ENCODE peak calls at places on chromosomes 5 and 9, in four cellular contexts. V is Calu3; M is A172; N is stimulated activated CD8-positive, alpha-beta memory T cell treated with anti-CD3 and anti-CD28 coated beads, Interleukin-2, amount 100 ng/mL, for 1 hour. I is an unnamed sample.

GRCh38 chr5:42949348-42950090 is 90.6 kb downstream of the ANXA2R start:
- DNase-seq in V (no peak), M (peak), N (peak), I (no peak)

GRCh38 chr9:9914174-9914573 is 698.6 kb downstream of the PTPRD start:
- DNase-seq in V (no peak), M (no peak), N (no peak), I (no peak)

GRCh38 chr5:124652514-124652819 is 94.0 kb downstream of the ZNF608 start:
- DNase-seq in V (no peak), M (no peak), N (no peak), I (no peak)

GRCh38 chr5:139814191-139814601 is 18.6 kb downstream of the PSD2 start:
- DNase-seq in V (no peak), M (no peak), N (no peak), I (no peak)

GRCh38 chr5:13251623-13252367 is 692.7 kb downstream of the DNAH5 start:
- DNase-seq in V (no peak), M (peak), N (no peak), I (no peak)

GRCh38 chr5:135015942-135016341 is 18.1 kb downstream of the PITX1 start:
- DNase-seq in V (no peak), M (no peak), N (no peak), I (no peak)

GRCh38 chr9:68530618-68531017 is 10.1 kb downstream of the TMEM252 start:
- DNase-seq in V (peak), M (no peak), N (no peak), I (no peak)

GRCh38 chr5:54533541-54534179 is 16.1 kb downstream of the SNX18 start:
- DNase-seq in V (no peak), M (no peak), N (no peak), I (no peak)

GRCh38 chr9:95133351-95133724 is 184.2 kb downstream of the FANCC start:
- DNase-seq in V (no peak), M (no peak), N (no peak), I (no peak)

GRCh38 chr9:2385746-2386145 is 235.8 kb upstream of the VLDLR start:
- DNase-seq in V (no peak), M (no peak), N (no peak), I (no peak)

GRCh38 chr9:82920154-82920553 is 142.8 kb downstream of the RASEF start:
- DNase-seq in V (no peak), M (no peak), N (no peak), I (no peak)

GRCh38 chr5:170632985-170633234 is 129.1 kb downstream of the KCNIP1 start:
- DNase-seq in V (peak), M (no peak), N (peak), I (no peak)

GRCh38 chr5:136084698-136085097 is 47.9 kb upstream of the SMAD5 start:
- DNase-seq in V (no peak), M (no peak), N (no peak), I (peak)

GRCh38 chr9:98007251-98007928 is 24.2 kb downstream of the ANP32B start:
- DNase-seq in V (no peak), M (no peak), N (no peak), I (no peak)

GRCh38 chr5:95113489-95113888 is 171.4 kb downstream of the MCTP1 start:
- DNase-seq in V (no peak), M (peak), N (no peak), I (no peak)

GRCh38 chr5:154830596-154830995 is 19.8 kb downstream of the FAXDC2 start:
- DNase-seq in V (no peak), M (no peak), N (no peak), I (no peak)

GRCh38 chr5:68562308-68562707 is 346.8 kb downstream of the PIK3R1 start:
- DNase-seq in V (no peak), M (no peak), N (no peak), I (peak)

GRCh38 chr5:143564417-143564816 is 160.9 kb upstream of the NR3C1 start:
- DNase-seq in V (no peak), M (no peak), N (no peak), I (no peak)

GRCh38 chr9:69176446-69177135 is 2.5 kb downstream of the TJP2 start:
- DNase-seq in V (no peak), M (no peak), N (no peak), I (no peak)

GRCh38 chr5:108564441-108564840 is 182.5 kb upstream of the FBXL17 start:
- DNase-seq in V (no peak), M (no peak), N (no peak), I (no peak)

GRCh38 chr5:178426326-178427130 is 163.7 kb downstream of the COL23A1 start:
- DNase-seq in V (no peak), M (no peak), N (no peak), I (no peak)

GRCh38 chr9:80020056-80020455 is 448.3 kb downstream of the TLE4 start:
- DNase-seq in V (no peak), M (no peak), N (no peak), I (no peak)

GRCh38 chr5:439181-439580 is 3.8 kb upstream of the EXOC3 start:
- DNase-seq in V (no peak), M (no peak), N (no peak), I (no peak)

GRCh38 chr5:7714119-7714518 is 136.8 kb downstream of the CFAP90 start:
- DNase-seq in V (no peak), M (peak), N (no peak), I (no peak)

GRCh38 chr5:109063223-109063622 is 315.5 kb downstream of the FER start:
- DNase-seq in V (no peak), M (no peak), N (no peak), I (no peak)

GRCh38 chr5:73764586-73764985 is 138.6 kb downstream of the ARHGEF28 start:
- DNase-seq in V (peak), M (peak), N (no peak), I (no peak)

GRCh38 chr5:16983022-16983639 is 47.0 kb upstream of the MYO10 start:
- DNase-seq in V (peak), M (peak), N (no peak), I (no peak)

GRCh38 chr5:147530801-147531389 is 21.0 kb upstream of the DPYSL3 start:
- DNase-seq in V (no peak), M (peak), N (no peak), I (no peak)

GRCh38 chr5:60636001-60636400 is 64.0 kb downstream of the DEPDC1B start:
- DNase-seq in V (no peak), M (no peak), N (no peak), I (no peak)

GRCh38 chr9:135281151-135281550 is 193.7 kb downstream of the OLFM1 start:
- DNase-seq in V (no peak), M (no peak), N (no peak), I (no peak)

GRCh38 chr9:30967484-30967883 is 1417.0 kb upstream of the ACO1 start:
- DNase-seq in V (no peak), M (peak), N (no peak), I (no peak)

GRCh38 chr9:79013715-79014610 is 557.8 kb upstream of the TLE4 start:
- DNase-seq in V (no peak), M (peak), N (no peak), I (no peak)

GRCh38 chr5:95733100-95733499 is 2.0 kb downstream of the RHOBTB3 start:
- DNase-seq in V (no peak), M (no peak), N (no peak), I (no peak)

GRCh38 chr5:72996632-72997031 is 40.8 kb downstream of the FCHO2 start:
- DNase-seq in V (no peak), M (no peak), N (no peak), I (no peak)

GRCh38 chr5:118029807-118030206 is 958.5 kb downstream of the DTWD2 start:
- DNase-seq in V (no peak), M (no peak), N (no peak), I (no peak)